ENCODE peak calls at places on chromosome 3, in eight cellular contexts. One of them, this sample, is unnamed.

GRCh38 chr3:19866751-19867347 is 67.2 kb downstream of the EFHB start:
- DNase-seq in choroid plexus epithelial cell: peak
- DNase-seq in foreskin keratinocyte: peak
- DNase-seq in neural progenitor cell: peak
- DNase-seq in breast epithelium: no peak
- DNase-seq in astrocyte of the spinal cord: peak
- DNase-seq in CD4-positive, alpha-beta T cell: peak
- DNase-seq in IMR-90: peak
- DNase-seq in this sample: no peak

GRCh38 chr3:76570436-76571057 is 469.4 kb upstream of the ROBO2 start:
- DNase-seq in IMR-90: peak
- DNase-seq in CD4-positive, alpha-beta T cell: no peak
- DNase-seq in neural progenitor cell: peak
- DNase-seq in breast epithelium: no peak
- DNase-seq in choroid plexus epithelial cell: peak
- DNase-seq in astrocyte of the spinal cord: peak
- DNase-seq in foreskin keratinocyte: no peak
- DNase-seq in this sample: no peak

GRCh38 chr3:88057650-88058321 is 1.0 kb downstream of the CGGBP1 start:
- DNase-seq in breast epithelium: no peak
- DNase-seq in neural progenitor cell: peak
- DNase-seq in foreskin keratinocyte: peak
- DNase-seq in CD4-positive, alpha-beta T cell: no peak
- DNase-seq in IMR-90: peak
- DNase-seq in astrocyte of the spinal cord: peak
- DNase-seq in choroid plexus epithelial cell: peak
- DNase-seq in this sample: no peak

GRCh38 chr3:127690823-127691452 is 18.2 kb downstream of the ABTB1 start:
- DNase-seq in choroid plexus epithelial cell: peak
- DNase-seq in IMR-90: peak
- DNase-seq in astrocyte of the spinal cord: peak
- DNase-seq in neural progenitor cell: peak
- DNase-seq in CD4-positive, alpha-beta T cell: no peak
- DNase-seq in foreskin keratinocyte: peak
- DNase-seq in breast epithelium: no peak
- DNase-seq in this sample: no peak

GRCh38 chr3:195249057-195249770 is 21.7 kb downstream of the XXYLT1 start:
- DNase-seq in CD4-positive, alpha-beta T cell: no peak
- DNase-seq in astrocyte of the spinal cord: no peak
- DNase-seq in neural progenitor cell: no peak
- DNase-seq in breast epithelium: no peak
- DNase-seq in foreskin keratinocyte: no peak
- DNase-seq in IMR-90: no peak
- DNase-seq in choroid plexus epithelial cell: no peak
- DNase-seq in this sample: no peak

GRCh38 chr3:15794303-15794771 is 3.4 kb downstream of the ANKRD28 start:
- DNase-seq in breast epithelium: no peak
- DNase-seq in choroid plexus epithelial cell: peak
- DNase-seq in IMR-90: peak
- DNase-seq in neural progenitor cell: no peak
- DNase-seq in CD4-positive, alpha-beta T cell: no peak
- DNase-seq in astrocyte of the spinal cord: peak
- DNase-seq in foreskin keratinocyte: no peak
- DNase-seq in this sample: no peak

GRCh38 chr3:191143224-191143623 is 55.8 kb upstream of the OSTN start:
- DNase-seq in CD4-positive, alpha-beta T cell: no peak
- DNase-seq in foreskin keratinocyte: no peak
- DNase-seq in astrocyte of the spinal cord: no peak
- DNase-seq in breast epithelium: no peak
- DNase-seq in neural progenitor cell: peak
- DNase-seq in choroid plexus epithelial cell: no peak
- DNase-seq in IMR-90: no peak
- DNase-seq in this sample: no peak

GRCh38 chr3:14918356-14918860 is 29.0 kb upstream of the NR2C2 start:
- DNase-seq in breast epithelium: no peak
- DNase-seq in neural progenitor cell: no peak
- DNase-seq in foreskin keratinocyte: no peak
- DNase-seq in astrocyte of the spinal cord: no peak
- DNase-seq in CD4-positive, alpha-beta T cell: no peak
- DNase-seq in IMR-90: no peak
- DNase-seq in choroid plexus epithelial cell: no peak
- DNase-seq in this sample: no peak

GRCh38 chr3:124565013-124565412 is 165.2 kb upstream of the UMPS start:
- DNase-seq in foreskin keratinocyte: peak
- DNase-seq in choroid plexus epithelial cell: peak
- DNase-seq in breast epithelium: peak
- DNase-seq in CD4-positive, alpha-beta T cell: peak
- DNase-seq in IMR-90: peak
- DNase-seq in neural progenitor cell: peak
- DNase-seq in astrocyte of the spinal cord: peak
- DNase-seq in this sample: no peak

GRCh38 chr3:181948286-181948685 is 236.6 kb downstream of the SOX2 start:
- DNase-seq in IMR-90: no peak
- DNase-seq in neural progenitor cell: peak
- DNase-seq in breast epithelium: no peak
- DNase-seq in choroid plexus epithelial cell: no peak
- DNase-seq in CD4-positive, alpha-beta T cell: no peak
- DNase-seq in astrocyte of the spinal cord: no peak
- DNase-seq in foreskin keratinocyte: peak
- DNase-seq in this sample: no peak
- TF ChIP-seq CTCF in IMR-90: no peak
- TF ChIP-seq CTCF in neural progenitor cell: peak
- TF ChIP-seq CTCF in breast epithelium: no peak
- TF ChIP-seq CTCF in choroid plexus epithelial cell: no peak
- TF ChIP-seq CTCF in CD4-positive, alpha-beta T cell: no peak
- TF ChIP-seq CTCF in astrocyte of the spinal cord: peak
- TF ChIP-seq CTCF in foreskin keratinocyte: peak
- TF ChIP-seq CTCF in this sample: no peak

GRCh38 chr3:159765025-159765859 is 223.4 kb upstream of the IL12A start:
- DNase-seq in IMR-90: peak
- DNase-seq in neural progenitor cell: peak
- DNase-seq in choroid plexus epithelial cell: peak
- DNase-seq in astrocyte of the spinal cord: peak
- DNase-seq in CD4-positive, alpha-beta T cell: no peak
- DNase-seq in foreskin keratinocyte: peak
- DNase-seq in breast epithelium: peak
- DNase-seq in this sample: no peak

GRCh38 chr3:159762238-159762637 is 226.4 kb upstream of the IL12A start:
- DNase-seq in choroid plexus epithelial cell: no peak
- DNase-seq in neural progenitor cell: peak
- DNase-seq in CD4-positive, alpha-beta T cell: no peak
- DNase-seq in foreskin keratinocyte: peak
- DNase-seq in astrocyte of the spinal cord: no peak
- DNase-seq in IMR-90: no peak
- DNase-seq in breast epithelium: no peak
- DNase-seq in this sample: no peak

GRCh38 chr3:159762981-159763465 is 225.6 kb upstream of the IL12A start:
- DNase-seq in neural progenitor cell: peak
- DNase-seq in CD4-positive, alpha-beta T cell: no peak
- DNase-seq in choroid plexus epithelial cell: peak
- DNase-seq in IMR-90: peak
- DNase-seq in astrocyte of the spinal cord: peak
- DNase-seq in foreskin keratinocyte: peak
- DNase-seq in breast epithelium: no peak
- DNase-seq in this sample: no peak

GRCh38 chr3:159764211-159765024 is 224.2 kb upstream of the IL12A start:
- DNase-seq in neural progenitor cell: peak
- DNase-seq in IMR-90: peak
- DNase-seq in CD4-positive, alpha-beta T cell: no peak
- DNase-seq in breast epithelium: no peak
- DNase-seq in astrocyte of the spinal cord: peak
- DNase-seq in choroid plexus epithelial cell: peak
- DNase-seq in foreskin keratinocyte: peak
- DNase-seq in this sample: no peak

GRCh38 chr3:159763466-159764210 is 225.0 kb upstream of the IL12A start:
- DNase-seq in choroid plexus epithelial cell: peak
- DNase-seq in IMR-90: peak
- DNase-seq in breast epithelium: no peak
- DNase-seq in astrocyte of the spinal cord: peak
- DNase-seq in foreskin keratinocyte: peak
- DNase-seq in CD4-positive, alpha-beta T cell: no peak
- DNase-seq in neural progenitor cell: peak
- DNase-seq in this sample: peak
- TF ChIP-seq CTCF in choroid plexus epithelial cell: peak
- TF ChIP-seq CTCF in IMR-90: no peak
- TF ChIP-seq CTCF in breast epithelium: no peak
- TF ChIP-seq CTCF in astrocyte of the spinal cord: peak
- TF ChIP-seq CTCF in foreskin keratinocyte: peak
- TF ChIP-seq CTCF in CD4-positive, alpha-beta T cell: no peak
- TF ChIP-seq CTCF in neural progenitor cell: peak
- TF ChIP-seq CTCF in this sample: no peak

DNA sequence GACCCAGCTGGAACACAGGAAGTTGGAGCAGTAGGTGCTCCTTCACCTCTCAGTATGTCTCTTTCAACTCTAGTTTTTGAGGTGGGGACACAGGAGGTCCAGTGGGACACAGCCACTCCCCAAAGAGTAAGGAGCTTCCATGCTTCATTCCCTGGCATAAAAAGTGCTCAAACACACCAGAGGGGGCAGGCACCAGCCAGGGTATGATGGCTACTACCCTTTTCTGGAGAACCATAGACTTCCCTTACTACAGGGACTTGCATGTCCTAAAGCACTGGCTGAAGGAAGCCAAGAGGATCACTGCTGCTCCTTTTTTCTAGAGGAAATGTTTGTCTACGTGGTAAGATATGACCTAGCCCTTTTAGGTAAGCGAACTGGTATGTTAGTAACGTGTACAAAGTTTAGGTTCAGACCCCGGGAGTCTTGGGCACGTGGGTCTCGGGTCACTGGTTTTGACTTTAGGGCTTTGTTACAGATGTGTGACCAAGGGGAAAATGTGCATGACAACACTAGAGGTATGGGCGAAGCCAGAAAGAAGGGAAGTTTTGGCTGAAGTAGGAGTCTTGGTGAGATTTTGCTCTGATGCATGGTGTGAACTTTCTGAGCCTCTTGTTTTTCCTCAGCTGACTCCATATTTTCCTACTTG is 11.9 kb downstream of the IL17RB start:
- DNase-seq in neural progenitor cell: no peak
- DNase-seq in IMR-90: no peak
- DNase-seq in choroid plexus epithelial cell: no peak
- DNase-seq in foreskin keratinocyte: no peak
- DNase-seq in breast epithelium: no peak
- DNase-seq in CD4-positive, alpha-beta T cell: no peak
- DNase-seq in astrocyte of the spinal cord: no peak
- DNase-seq in this sample: no peak
- TF ChIP-seq CTCF in neural progenitor cell: no peak
- TF ChIP-seq CTCF in IMR-90: no peak
- TF ChIP-seq CTCF in choroid plexus epithelial cell: peak
- TF ChIP-seq CTCF in foreskin keratinocyte: no peak
- TF ChIP-seq CTCF in breast epithelium: no peak
- TF ChIP-seq CTCF in CD4-positive, alpha-beta T cell: no peak
- TF ChIP-seq CTCF in astrocyte of the spinal cord: no peak
- TF ChIP-seq CTCF in this sample: no peak

DNA sequence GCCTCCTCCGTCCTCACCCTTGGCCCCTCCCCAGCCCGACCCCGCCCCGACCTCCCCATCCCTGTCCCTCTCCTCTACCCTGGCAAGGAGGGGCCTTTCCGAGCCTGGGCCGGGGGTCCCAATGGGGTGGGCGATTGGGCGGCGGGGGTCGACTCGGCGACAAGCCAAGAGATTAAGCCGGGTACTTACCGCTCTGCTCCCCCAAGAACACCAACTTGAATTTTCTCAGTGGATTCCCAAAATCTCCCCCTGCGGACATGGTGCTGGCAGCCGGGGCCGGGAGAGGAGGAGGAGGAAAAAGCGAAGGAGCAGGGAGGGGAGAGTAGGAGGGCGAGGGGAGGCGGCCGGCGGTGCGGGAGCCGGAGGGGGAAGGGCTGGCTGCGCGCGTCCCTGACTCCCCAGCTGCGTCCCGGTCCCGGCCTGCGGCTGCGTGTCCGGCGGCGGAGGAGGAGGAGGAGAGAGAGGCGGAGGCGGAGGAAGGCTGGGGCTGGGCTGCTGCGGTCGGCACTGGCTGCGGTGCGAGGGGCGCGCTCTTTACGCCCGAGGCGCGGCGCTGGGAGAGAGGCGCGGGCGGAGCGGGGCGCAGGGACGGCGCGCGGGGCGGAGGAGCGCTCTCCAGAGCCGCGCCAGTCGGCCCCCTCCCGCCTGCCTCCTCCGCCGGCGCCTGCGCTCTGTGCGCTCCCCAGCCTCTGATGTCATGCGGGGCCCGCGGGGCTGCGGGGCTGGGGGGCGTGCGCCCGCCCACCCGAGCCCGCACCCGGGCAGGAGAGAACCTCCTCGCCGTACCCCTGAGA is at the start of gene RAB6B:
- DNase-seq in choroid plexus epithelial cell: peak
- DNase-seq in IMR-90: peak
- DNase-seq in neural progenitor cell: peak
- DNase-seq in CD4-positive, alpha-beta T cell: no peak
- DNase-seq in astrocyte of the spinal cord: peak
- DNase-seq in foreskin keratinocyte: no peak
- DNase-seq in breast epithelium: no peak
- DNase-seq in this sample: no peak
- TF ChIP-seq CTCF in choroid plexus epithelial cell: no peak
- TF ChIP-seq CTCF in IMR-90: no peak
- TF ChIP-seq CTCF in neural progenitor cell: no peak
- TF ChIP-seq CTCF in CD4-positive, alpha-beta T cell: no peak
- TF ChIP-seq CTCF in astrocyte of the spinal cord: no peak
- TF ChIP-seq CTCF in foreskin keratinocyte: no peak
- TF ChIP-seq CTCF in breast epithelium: no peak
- TF ChIP-seq CTCF in this sample: no peak